ENCODE peak calls at places on chromosomes 2 and 18, in seven cellular contexts. Y, X, H, F, Q, B and C are unnamed samples.

GRCh38 chr2:100703213-100703612 is 116.7 kb upstream of the NPAS2 start:
- DNase-seq in B (no peak), H (no peak), Q (no peak), F (no peak), X (no peak), Y (peak; percentile 11), C (no peak)

GRCh38 chr2:95029898-95030341 is 4.4 kb downstream of the MAL start:
- DNase-seq in Q (no peak), H (no peak), X (no peak), F (no peak), B (no peak), Y (no peak), C (no peak)

GRCh38 chr2:231190531-231191197 is 7.8 kb upstream of the ARMC9 start:
- DNase-seq in H (no peak), X (no peak), Q (no peak), B (no peak), Y (peak; percentile 84), F (no peak), C (peak; percentile 11)

GRCh38 chr2:28956415-28956826 is 24.7 kb upstream of the TOGARAM2 start:
- DNase-seq in Q (peak; percentile 48), Y (peak; percentile 69), X (peak; percentile 18), F (no peak), H (peak; percentile 62), B (peak; percentile 61), C (no peak)

GRCh38 chr2:30629866-30630265 is 177.4 kb downstream of the CAPN13 start:
- DNase-seq in Q (no peak), H (no peak), X (no peak), F (no peak), Y (no peak), B (no peak), C (no peak)

GRCh38 chr2:194750926-194751325 is 906.1 kb upstream of the SLC39A10 start:
- DNase-seq in B (no peak), F (no peak), X (no peak), H (no peak), Q (no peak), Y (no peak), C (no peak)

GRCh38 chr2:187815113-187815512 is 260.9 kb upstream of the TFPI start:
- DNase-seq in X (no peak), Y (no peak), Q (no peak), B (no peak), H (no peak), F (no peak), C (no peak)

GRCh38 chr2:10135296-10136089 is 13.0 kb downstream of the RRM2 start:
- DNase-seq in H (no peak), Q (peak; percentile 38), F (no peak), B (no peak), X (no peak), Y (no peak), C (no peak)

GRCh38 chr2:127486247-127486912 is 39.9 kb downstream of the IWS1 start:
- DNase-seq in F (no peak), H (no peak), Y (no peak), B (no peak), X (no peak), Q (no peak), C (no peak)

GRCh38 chr2:207831569-207832248 is 62.0 kb upstream of the FZD5 start:
- DNase-seq in B (no peak), Y (no peak), F (no peak), X (no peak), Q (no peak), H (no peak), C (no peak)

GRCh38 chr2:69623236-69623635 is 20.3 kb downstream of the AAK1 start:
- DNase-seq in Q (no peak), Y (no peak), F (no peak), B (no peak), X (no peak), H (no peak), C (no peak)

GRCh38 chr18:76460482-76460881 is 34.6 kb downstream of the ZNF516 start:
- DNase-seq in Y (no peak), B (no peak), H (no peak), X (no peak), F (no peak), Q (no peak), C (no peak)
- TF ChIP-seq JUND in Y (no peak), B (no peak), H (no peak), X (no peak), F (no peak), Q (no peak), C (no peak)

GRCh38 chr2:25559148-25559547 is 114.2 kb downstream of the DTNB start:
- DNase-seq in Q (no peak), H (no peak), Y (no peak), X (no peak), B (no peak), F (no peak), C (no peak)

GRCh38 chr2:25561136-25561850 is 112.1 kb downstream of the DTNB start:
- DNase-seq in X (no peak), H (no peak), Y (no peak), B (no peak), F (no peak), Q (no peak), C (no peak)

GRCh38 chr2:25557179-25558036 is 116.0 kb downstream of the DTNB start:
- DNase-seq in X (no peak), Q (no peak), Y (no peak), F (peak; percentile 34), H (no peak), B (no peak), C (no peak)

GRCh38 chr2:25552343-25552742 is 121.0 kb downstream of the DTNB start:
- DNase-seq in Y (no peak), Q (no peak), X (no peak), H (no peak), F (no peak), B (no peak), C (no peak)

GRCh38 chr2:25558262-25558661 is 115.1 kb downstream of the DTNB start:
- DNase-seq in X (no peak), B (no peak), H (no peak), Q (no peak), Y (no peak), F (peak; percentile 75), C (no peak)
- TF ChIP-seq JUND in X (no peak), B (peak; percentile 61), H (no peak), Q (no peak), Y (no peak), F (no peak), C (no peak)

DNA sequence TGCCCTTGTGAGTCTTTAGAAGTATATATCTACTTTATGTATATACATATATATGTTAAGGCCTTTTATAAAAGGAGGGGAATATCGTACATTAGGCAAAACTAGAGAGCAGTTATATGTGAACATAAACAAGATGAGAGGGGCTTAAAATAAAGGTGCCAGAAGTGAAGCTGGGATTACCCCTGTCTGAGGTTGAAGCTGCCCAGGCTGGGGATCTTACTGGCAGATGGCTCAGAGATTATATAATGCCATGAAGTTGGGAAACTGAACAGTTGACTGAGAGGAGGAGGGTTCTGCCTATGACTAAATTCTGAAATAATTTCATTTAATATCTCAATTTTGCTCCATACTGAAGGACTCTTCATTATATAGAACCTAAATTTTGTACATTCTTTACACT is 6.0 kb downstream of the PNO1 start:
- DNase-seq in B (no peak), F (no peak), H (no peak), X (no peak), Q (no peak), Y (no peak), C (no peak)
- TF ChIP-seq JUND in B (no peak), F (no peak), H (no peak), X (no peak), Q (no peak), Y (no peak), C (no peak)

GRCh38 chr2:35790292-35790691 is 565.3 kb upstream of the CRIM1 start:
- DNase-seq in Q (no peak), X (no peak), F (no peak), Y (no peak), B (no peak), H (no peak), C (peak; percentile 15)
- TF ChIP-seq JUND in Q (no peak), X (no peak), F (no peak), Y (no peak), B (no peak), H (no peak), C (no peak)

GRCh38 chr18:8505036-8505435 is 104.2 kb upstream of the RAB12 start:
- DNase-seq in X (no peak), Q (no peak), F (no peak), B (peak; percentile 17), Y (no peak), H (no peak), C (no peak)

GRCh38 chr18:8508320-8508719 is 100.9 kb upstream of the RAB12 start:
- DNase-seq in F (no peak), H (no peak), Q (no peak), B (no peak), Y (no peak), X (no peak), C (no peak)

GRCh38 chr18:8507881-8508280 is 101.4 kb upstream of the RAB12 start:
- DNase-seq in F (no peak), H (no peak), Y (no peak), B (no peak), X (no peak), Q (no peak), C (no peak)

GRCh38 chr18:8507361-8507760 is 101.9 kb upstream of the RAB12 start:
- DNase-seq in H (peak; percentile 13), B (peak; percentile 31), Q (peak; percentile 35), F (no peak), Y (peak; percentile 46), X (peak; percentile 3), C (no peak)

DNA sequence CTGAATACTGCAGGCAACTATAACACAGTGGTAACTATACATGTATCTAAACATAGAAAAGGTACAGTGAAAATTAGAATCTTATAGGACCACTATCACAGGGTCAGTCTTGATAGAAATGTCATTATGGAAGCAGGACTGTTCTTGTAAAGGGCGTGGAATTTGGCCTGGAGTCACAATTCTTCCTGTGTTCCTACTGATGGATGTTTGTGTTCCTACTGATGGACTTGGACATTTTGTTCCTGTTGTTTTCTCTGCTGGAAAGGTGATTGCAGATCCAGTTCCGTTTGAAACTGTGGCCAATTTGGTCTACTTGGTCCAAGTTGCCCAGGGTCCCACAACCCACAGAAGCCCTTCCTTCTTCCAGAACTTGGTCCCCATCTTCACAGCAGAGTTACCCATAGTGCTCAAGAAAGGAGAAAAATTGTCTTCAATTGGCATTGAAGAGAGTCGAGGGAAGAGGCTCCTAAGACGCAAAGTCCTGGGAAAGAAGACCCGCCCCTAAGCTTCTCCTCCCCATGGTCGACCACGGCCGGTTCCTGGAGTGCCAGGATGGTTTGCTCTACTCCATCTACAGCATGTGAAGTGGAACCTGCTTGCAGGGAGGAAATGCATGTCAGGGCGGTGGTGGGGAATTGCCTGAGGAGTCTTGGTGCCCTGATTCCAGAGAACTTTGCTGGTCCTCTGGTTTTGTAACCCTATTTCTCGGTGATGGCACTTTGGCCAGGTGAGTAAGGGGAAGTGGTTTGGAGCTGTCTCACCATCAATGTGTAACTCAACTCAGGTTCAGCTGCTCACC is 102.8 kb upstream of the RAB12 start:
- DNase-seq in H (no peak), Q (no peak), X (no peak), F (no peak), Y (peak; percentile 23), B (no peak), C (no peak)
- TF ChIP-seq JUND in H (no peak), Q (no peak), X (no peak), F (no peak), Y (no peak), B (no peak), C (no peak)